ENCODE peak calls at places on chromosomes 6 and 20, in seven cellular contexts. E is right atrium auricular region; L is H7; N is astrocyte of the spinal cord; D is adrenal gland; I is heart left ventricle; U is CD8-positive, alpha-beta memory T cell. V is an unnamed sample.

GRCh38 chr6:168410035-168410434 is 30.9 kb upstream of the SMOC2 start:
- DNase-seq in E (no peak), L (no peak), N (no peak), D (no peak), I (no peak), U (no peak), V (no peak)

GRCh38 chr6:131042664-131043063 is 20.4 kb downstream of the EPB41L2 start:
- DNase-seq in E (no peak), L (no peak), N (no peak), D (no peak), I (no peak), U (no peak), V (no peak)

GRCh38 chr6:42618686-42619085 is 54.9 kb downstream of the UBR2 start:
- DNase-seq in E (no peak), L (peak), N (peak), D (no peak), I (no peak), U (no peak), V (peak)

GRCh38 chr20:4661191-4661590 is 60.5 kb upstream of the PRND start:
- DNase-seq in E (no peak), L (no peak), N (no peak), D (no peak), I (no peak), U (peak), V (no peak)

GRCh38 chr6:138289739-138290138 is 71.4 kb upstream of the PBOV1 start:
- DNase-seq in E (no peak), L (peak), N (no peak), D (no peak), I (no peak), U (no peak), V (no peak)

GRCh38 chr6:128508588-128509296 is 11.7 kb downstream of the PTPRK start:
- DNase-seq in E (no peak), L (no peak), N (peak), D (no peak), I (no peak), U (no peak), V (no peak)

GRCh38 chr6:157193443-157193996 is 129.8 kb downstream of the TMEM242 start:
- DNase-seq in E (no peak), L (no peak), N (no peak), D (no peak), I (no peak), U (no peak), V (no peak)

GRCh38 chr6:29926081-29926794 is 16.1 kb upstream of the HLA-A start:
- DNase-seq in E (no peak), L (peak), N (peak), D (no peak), I (peak), U (peak), V (no peak)

GRCh38 chr6:5084787-5085637 is at the start of gene PPP1R3G:
- DNase-seq in E (no peak), L (peak), N (peak), D (peak), I (peak), U (no peak), V (no peak)
- H3K4me3 ChIP-seq in E (peak), L (peak), N (peak), D (peak), I (peak), U (no peak), V (peak)

GRCh38 chr6:47483516-47483852 is 5.9 kb downstream of the CD2AP start:
- DNase-seq in E (no peak), L (no peak), N (peak), D (no peak), I (no peak), U (no peak), V (no peak)
- H3K4me3 ChIP-seq in E (no peak), L (no peak), N (no peak), D (no peak), I (no peak), U (no peak), V (no peak)

DNA sequence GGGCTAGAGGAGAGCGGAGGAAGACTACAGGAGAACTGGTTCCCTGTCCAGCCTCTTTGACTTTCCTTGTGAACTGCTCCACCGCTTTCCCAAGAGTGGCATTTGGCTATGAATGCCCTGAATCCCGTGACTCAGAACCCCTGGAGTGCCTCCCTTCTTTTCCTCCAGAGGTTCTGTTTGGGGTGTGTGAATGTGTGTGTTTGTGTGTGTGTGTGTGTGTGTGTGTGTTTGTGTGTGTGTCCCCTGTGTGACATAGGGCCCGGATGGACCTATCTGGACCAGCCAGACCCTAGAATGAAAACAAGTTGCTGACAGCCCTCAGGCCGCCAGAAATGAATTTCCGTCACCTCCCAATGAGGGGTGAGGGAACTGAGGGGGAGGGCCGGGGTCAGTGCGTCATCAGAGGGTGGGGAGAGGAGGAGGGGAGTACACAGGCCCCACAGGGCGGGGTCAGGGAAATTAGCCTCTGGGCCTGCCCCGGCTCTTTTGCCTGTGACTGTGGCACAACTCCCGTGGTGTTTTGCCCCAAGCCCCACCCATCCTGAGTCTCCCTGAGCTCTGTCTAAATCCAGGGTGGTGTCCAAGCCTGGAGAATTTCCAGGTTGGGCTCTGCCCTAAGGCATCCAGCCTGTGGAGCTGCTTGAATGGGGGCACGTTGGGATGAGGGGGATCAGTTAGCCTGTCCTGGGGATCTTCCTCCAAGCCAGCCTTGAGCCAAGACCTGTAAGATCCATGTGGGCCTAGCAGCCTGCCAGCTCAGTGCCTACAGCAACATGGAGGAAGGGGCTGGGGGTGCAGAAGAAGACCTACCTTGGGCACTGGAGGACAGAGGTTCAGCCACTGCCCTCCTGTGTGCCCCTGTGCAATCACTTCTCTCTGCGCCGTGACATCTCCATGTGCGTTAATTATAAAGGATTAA is 15.2 kb upstream of the MRPS18A start:
- DNase-seq in E (peak), L (peak), N (peak), D (peak), I (peak), U (no peak), V (peak)
- H3K4me3 ChIP-seq in E (no peak), L (peak), N (no peak), D (no peak), I (no peak), U (no peak), V (no peak)

GRCh38 chr6:33746651-33747100 is at the start of gene IP6K3:
- DNase-seq in E (no peak), L (peak), N (no peak), D (no peak), I (peak), U (no peak), V (no peak)
- H3K4me3 ChIP-seq in E (peak), L (no peak), N (no peak), D (no peak), I (peak), U (no peak), V (no peak)

GRCh38 chr6:115001726-115002436 is 659.1 kb upstream of the HS3ST5 start:
- DNase-seq in E (no peak), L (no peak), N (no peak), D (no peak), I (no peak), U (no peak), V (no peak)
- H3K4me3 ChIP-seq in E (no peak), L (no peak), N (no peak), D (no peak), I (no peak), U (no peak), V (no peak)

DNA sequence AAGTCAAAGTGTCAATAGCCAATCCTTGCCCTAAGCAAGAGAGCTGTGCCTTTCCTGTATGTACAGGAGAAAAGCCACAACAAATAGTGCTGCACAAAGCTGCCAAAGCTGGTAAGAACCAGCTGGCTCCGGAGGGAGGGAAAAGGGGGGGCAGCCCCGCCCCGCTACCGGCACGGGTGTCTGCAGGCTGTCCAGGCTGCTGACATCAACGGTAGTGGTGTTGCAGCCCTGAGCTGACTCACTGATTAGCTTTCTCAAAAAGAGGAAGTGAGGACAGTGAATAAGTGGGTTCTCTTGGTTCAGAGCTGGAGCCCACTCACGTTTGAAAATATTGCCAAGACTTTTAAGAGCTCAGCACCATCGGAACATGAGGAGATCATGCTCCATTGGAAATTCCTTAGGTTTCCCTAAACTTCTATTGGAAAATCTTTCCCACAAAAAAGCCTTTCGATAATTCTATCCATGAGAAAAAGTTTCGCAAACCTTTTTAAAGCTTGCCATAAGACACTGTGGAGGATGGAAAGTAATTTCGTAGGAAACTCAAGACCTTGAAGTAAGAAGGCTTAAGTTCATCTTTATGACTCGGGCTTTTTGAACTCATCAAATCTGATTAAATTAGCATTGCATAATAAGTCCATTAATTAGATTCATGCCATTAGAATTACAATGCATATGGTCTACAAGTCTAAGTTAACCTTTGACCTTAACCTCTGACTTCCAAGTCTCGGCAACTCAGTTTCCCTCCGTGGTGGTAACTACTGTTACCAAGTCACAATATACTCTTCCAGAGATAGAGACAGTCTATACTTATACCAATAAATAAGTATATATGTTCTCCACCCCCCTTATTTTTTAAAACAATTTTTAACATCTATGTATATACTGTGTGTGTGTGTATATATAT is 67.0 kb downstream of the TNFRSF21 start:
- DNase-seq in E (peak), L (peak), N (peak), D (peak), I (peak), U (peak), V (no peak)
- H3K4me3 ChIP-seq in E (no peak), L (no peak), N (no peak), D (no peak), I (no peak), U (no peak), V (no peak)

DNA sequence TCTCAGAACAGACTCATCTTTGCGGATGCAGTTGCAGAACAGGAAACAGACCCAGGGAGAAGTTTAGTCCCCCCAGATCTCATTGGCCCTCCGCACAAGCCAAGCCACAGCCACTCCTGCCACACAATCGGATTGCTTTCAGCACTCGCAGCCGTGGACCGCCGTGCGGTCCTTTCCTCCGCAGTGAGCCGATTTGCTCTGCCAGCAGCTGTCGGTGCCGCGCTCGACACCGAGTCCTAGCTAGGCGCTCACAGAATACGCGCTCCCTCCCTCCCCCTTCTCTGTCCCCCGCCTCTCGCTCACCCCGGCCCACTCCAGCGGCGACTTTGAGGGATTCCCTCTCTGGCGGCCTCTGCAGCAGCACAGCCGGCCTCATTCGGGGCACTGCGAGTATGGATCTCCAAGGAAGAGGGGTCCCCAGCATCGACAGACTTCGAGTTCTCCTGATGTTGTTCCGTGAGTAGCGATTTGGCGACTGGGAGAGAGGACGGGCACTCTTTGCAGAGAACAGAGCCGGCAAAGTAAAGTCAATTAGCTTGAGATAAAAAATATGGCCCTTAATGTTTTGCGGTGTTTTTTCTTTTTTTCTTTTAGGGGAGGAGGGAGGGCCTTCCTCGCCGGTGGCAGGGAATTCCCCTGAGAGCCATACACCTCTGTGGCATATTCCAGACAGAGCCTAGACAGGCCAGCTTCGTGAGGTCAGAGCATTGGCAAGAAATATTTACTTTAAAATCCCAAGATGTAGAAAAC is at the start of gene LAMP5:
- DNase-seq in E (no peak), L (peak), N (peak), D (no peak), I (no peak), U (no peak), V (no peak)
- H3K4me3 ChIP-seq in E (peak), L (peak), N (no peak), D (peak), I (peak), U (no peak), V (peak)